ENCODE peak calls at places on chromosomes 12 and 14, in six cellular contexts. One of them, this sample, is unnamed.

GRCh38 chr12:115897718-115898117 is 379.8 kb downstream of the MED13L start:
- DNase-seq in stimulated activated naive CD8-positive, alpha-beta T cell treated with anti-CD3 and anti-CD28 coated beads, Interleukin-15, amount 100 ng/mL, for 72 hours: no peak
- DNase-seq in AG10803: peak
- DNase-seq in NCI-H774: no peak
- DNase-seq in AG09309: peak
- DNase-seq in A172: no peak
- DNase-seq in this sample: no peak

GRCh38 chr14:103641181-103641580 is 12.2 kb downstream of the KLC1 start:
- DNase-seq in stimulated activated naive CD8-positive, alpha-beta T cell treated with anti-CD3 and anti-CD28 coated beads, Interleukin-15, amount 100 ng/mL, for 72 hours: no peak
- DNase-seq in AG10803: no peak
- DNase-seq in NCI-H774: no peak
- DNase-seq in AG09309: no peak
- DNase-seq in A172: peak
- DNase-seq in this sample: no peak

GRCh38 chr12:119338593-119339363 is 4.2 kb downstream of the CCDC60 start:
- DNase-seq in stimulated activated naive CD8-positive, alpha-beta T cell treated with anti-CD3 and anti-CD28 coated beads, Interleukin-15, amount 100 ng/mL, for 72 hours: no peak
- DNase-seq in AG10803: no peak
- DNase-seq in NCI-H774: no peak
- DNase-seq in AG09309: no peak
- DNase-seq in A172: no peak
- DNase-seq in this sample: no peak

GRCh38 chr12:96271469-96272199 is 77.5 kb downstream of the ELK3 start:
- DNase-seq in stimulated activated naive CD8-positive, alpha-beta T cell treated with anti-CD3 and anti-CD28 coated beads, Interleukin-15, amount 100 ng/mL, for 72 hours: no peak
- DNase-seq in AG10803: peak
- DNase-seq in NCI-H774: no peak
- DNase-seq in AG09309: no peak
- DNase-seq in A172: no peak
- DNase-seq in this sample: no peak

GRCh38 chr12:3436496-3437060 is 54.4 kb upstream of the PRMT8 start:
- DNase-seq in stimulated activated naive CD8-positive, alpha-beta T cell treated with anti-CD3 and anti-CD28 coated beads, Interleukin-15, amount 100 ng/mL, for 72 hours: no peak
- DNase-seq in AG10803: no peak
- DNase-seq in NCI-H774: peak
- DNase-seq in AG09309: no peak
- DNase-seq in A172: no peak
- DNase-seq in this sample: peak

GRCh38 chr12:121811434-121812319 is 7.9 kb downstream of the SETD1B start:
- DNase-seq in stimulated activated naive CD8-positive, alpha-beta T cell treated with anti-CD3 and anti-CD28 coated beads, Interleukin-15, amount 100 ng/mL, for 72 hours: peak
- DNase-seq in AG10803: peak
- DNase-seq in NCI-H774: peak
- DNase-seq in AG09309: no peak
- DNase-seq in A172: peak
- DNase-seq in this sample: peak

GRCh38 chr12:97939141-97939540 is 476.5 kb downstream of the RMST start:
- DNase-seq in stimulated activated naive CD8-positive, alpha-beta T cell treated with anti-CD3 and anti-CD28 coated beads, Interleukin-15, amount 100 ng/mL, for 72 hours: no peak
- DNase-seq in AG10803: no peak
- DNase-seq in NCI-H774: no peak
- DNase-seq in AG09309: no peak
- DNase-seq in A172: no peak
- DNase-seq in this sample: no peak

GRCh38 chr14:79825046-79825521 is 386.2 kb downstream of the DIO2 start:
- DNase-seq in stimulated activated naive CD8-positive, alpha-beta T cell treated with anti-CD3 and anti-CD28 coated beads, Interleukin-15, amount 100 ng/mL, for 72 hours: no peak
- DNase-seq in AG10803: peak
- DNase-seq in NCI-H774: no peak
- DNase-seq in AG09309: peak
- DNase-seq in A172: peak
- DNase-seq in this sample: no peak

GRCh38 chr12:79333144-79333543 is 357.6 kb downstream of the PAWR start:
- DNase-seq in stimulated activated naive CD8-positive, alpha-beta T cell treated with anti-CD3 and anti-CD28 coated beads, Interleukin-15, amount 100 ng/mL, for 72 hours: no peak
- DNase-seq in AG10803: no peak
- DNase-seq in NCI-H774: no peak
- DNase-seq in AG09309: no peak
- DNase-seq in A172: no peak
- DNase-seq in this sample: no peak

GRCh38 chr12:51025748-51026654 is at the start of gene SLC11A2:
- DNase-seq in stimulated activated naive CD8-positive, alpha-beta T cell treated with anti-CD3 and anti-CD28 coated beads, Interleukin-15, amount 100 ng/mL, for 72 hours: peak
- DNase-seq in AG10803: peak
- DNase-seq in NCI-H774: peak
- DNase-seq in AG09309: peak
- DNase-seq in A172: peak
- DNase-seq in this sample: peak

GRCh38 chr14:35818346-35819115 is 7.6 kb upstream of the BRMS1L start:
- DNase-seq in stimulated activated naive CD8-positive, alpha-beta T cell treated with anti-CD3 and anti-CD28 coated beads, Interleukin-15, amount 100 ng/mL, for 72 hours: no peak
- DNase-seq in AG10803: peak
- DNase-seq in NCI-H774: peak
- DNase-seq in AG09309: no peak
- DNase-seq in A172: no peak
- DNase-seq in this sample: peak

GRCh38 chr14:64792231-64792630 is 87.5 kb downstream of the SPTB start:
- DNase-seq in stimulated activated naive CD8-positive, alpha-beta T cell treated with anti-CD3 and anti-CD28 coated beads, Interleukin-15, amount 100 ng/mL, for 72 hours: no peak
- DNase-seq in AG10803: no peak
- DNase-seq in NCI-H774: no peak
- DNase-seq in AG09309: no peak
- DNase-seq in A172: no peak
- DNase-seq in this sample: no peak